ENCODE peak calls at places on chromosomes 1 and 21, in six cellular contexts. Z is left lung, O is HL-60, I is PC-9, L is fibroblast of lung, M is lower leg skin. K is an unnamed sample.

GRCh38 chr1:197775282-197776262 is at the start of gene DENND1B:
- DNase-seq in Z (peak), O (peak), I (peak), L (peak), M (peak), K (peak)

GRCh38 chr1:217881131-217881543 is 250.0 kb downstream of the SPATA17 start:
- DNase-seq in Z (no peak), O (no peak), I (no peak), L (peak), M (no peak), K (no peak)

GRCh38 chr1:208988811-208989222 is 594.7 kb upstream of the CAMK1G start:
- DNase-seq in Z (no peak), O (peak), I (no peak), L (peak), M (no peak), K (peak)

GRCh38 chr1:162757476-162757875 is 33.0 kb upstream of the HSD17B7 start:
- DNase-seq in Z (no peak), O (no peak), I (no peak), L (no peak), M (no peak), K (no peak)

GRCh38 chr1:43774359-43774758 is 67.0 kb downstream of the ST3GAL3 start:
- DNase-seq in Z (no peak), O (no peak), I (peak), L (peak), M (no peak), K (peak)

GRCh38 chr1:51942281-51942680 is 48.2 kb downstream of the RAB3B start:
- DNase-seq in Z (no peak), O (no peak), I (no peak), L (no peak), M (no peak), K (no peak)

GRCh38 chr1:163596541-163597258 is 274.9 kb downstream of the NUF2 start:
- DNase-seq in Z (no peak), O (no peak), I (no peak), L (no peak), M (no peak), K (peak)

GRCh38 chr1:198107041-198107440 is 49.8 kb upstream of the NEK7 start:
- DNase-seq in Z (no peak), O (no peak), I (no peak), L (no peak), M (no peak), K (peak)

GRCh38 chr1:210294991-210295773 is 33.5 kb upstream of the HHAT start:
- DNase-seq in Z (no peak), O (no peak), I (no peak), L (no peak), M (peak), K (peak)

GRCh38 chr1:43650306-43650941 is 475 bp downstream of the KDM4A start:
- DNase-seq in Z (peak), O (peak), I (peak), L (peak), M (peak), K (peak)

GRCh38 chr1:44345187-44345775 is 9.8 kb downstream of the ERI3 start:
- DNase-seq in Z (no peak), O (no peak), I (no peak), L (no peak), M (no peak), K (peak)

GRCh38 chr21:41763398-41763931 is 3.4 kb downstream of the RIPK4 start:
- DNase-seq in Z (no peak), O (no peak), I (peak), L (no peak), M (no peak), K (peak)

GRCh38 chr1:83787246-83787998 is 211.5 kb downstream of the TTLL7 start:
- DNase-seq in Z (no peak), O (no peak), I (no peak), L (no peak), M (no peak), K (no peak)

GRCh38 chr1:77388655-77389054 is 106.8 kb downstream of the AK5 start:
- DNase-seq in Z (no peak), O (no peak), I (no peak), L (peak), M (no peak), K (no peak)

GRCh38 chr1:89724369-89725015 is 91.6 kb downstream of the LRRC8C start:
- DNase-seq in Z (no peak), O (peak), I (no peak), L (no peak), M (no peak), K (peak)

GRCh38 chr1:228004887-228005462 is 1.8 kb upstream of the WNT3A start:
- DNase-seq in Z (no peak), O (no peak), I (no peak), L (no peak), M (peak), K (no peak)

DNA sequence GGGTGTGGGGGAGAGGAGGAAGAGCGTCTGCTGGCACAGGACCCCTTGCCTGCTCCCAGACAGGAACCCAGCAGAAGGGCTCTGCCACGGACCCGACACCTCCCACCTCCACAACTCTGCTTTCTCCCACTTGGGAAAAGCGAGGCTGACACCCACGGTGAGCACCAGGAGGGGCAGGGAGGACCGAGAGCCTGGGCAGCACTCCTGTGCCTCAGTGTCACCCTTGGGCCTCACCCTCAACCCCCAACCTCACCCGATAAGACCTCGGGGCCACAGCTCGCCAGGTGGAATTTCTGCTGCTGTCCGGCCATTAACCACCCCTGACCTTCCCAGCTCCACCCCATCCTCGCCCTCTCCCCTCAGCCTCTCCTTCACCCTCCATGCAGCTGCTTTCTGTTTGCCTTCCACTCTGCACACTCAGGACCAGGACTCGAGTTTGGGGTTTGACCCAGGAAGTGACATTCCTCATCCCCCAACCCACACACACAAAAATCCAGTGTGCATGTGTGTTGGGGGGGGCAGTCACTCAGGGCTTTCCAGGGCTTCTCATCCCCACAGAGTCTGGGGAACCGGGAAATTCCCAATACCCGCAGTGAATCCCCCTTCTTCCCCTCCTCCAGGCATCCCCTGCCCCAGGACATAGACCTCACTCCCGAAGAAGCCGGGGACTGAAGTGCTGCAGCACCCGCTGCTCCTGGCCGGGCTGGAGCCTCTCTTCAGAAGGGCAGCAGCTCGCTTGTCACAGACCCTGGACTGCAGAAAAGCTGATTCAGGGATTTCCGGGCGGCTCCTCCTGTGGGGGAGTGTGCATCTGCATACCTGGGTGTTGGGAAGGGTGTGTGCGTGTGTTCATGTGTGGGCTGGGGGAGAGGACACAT is 65.8 kb downstream of the SYT2 start:
- DNase-seq in Z (no peak), O (no peak), I (no peak), L (no peak), M (no peak), K (no peak)
- H3K4me3 ChIP-seq in Z (no peak), O (no peak), I (no peak), L (no peak), M (no peak), K (no peak)

DNA sequence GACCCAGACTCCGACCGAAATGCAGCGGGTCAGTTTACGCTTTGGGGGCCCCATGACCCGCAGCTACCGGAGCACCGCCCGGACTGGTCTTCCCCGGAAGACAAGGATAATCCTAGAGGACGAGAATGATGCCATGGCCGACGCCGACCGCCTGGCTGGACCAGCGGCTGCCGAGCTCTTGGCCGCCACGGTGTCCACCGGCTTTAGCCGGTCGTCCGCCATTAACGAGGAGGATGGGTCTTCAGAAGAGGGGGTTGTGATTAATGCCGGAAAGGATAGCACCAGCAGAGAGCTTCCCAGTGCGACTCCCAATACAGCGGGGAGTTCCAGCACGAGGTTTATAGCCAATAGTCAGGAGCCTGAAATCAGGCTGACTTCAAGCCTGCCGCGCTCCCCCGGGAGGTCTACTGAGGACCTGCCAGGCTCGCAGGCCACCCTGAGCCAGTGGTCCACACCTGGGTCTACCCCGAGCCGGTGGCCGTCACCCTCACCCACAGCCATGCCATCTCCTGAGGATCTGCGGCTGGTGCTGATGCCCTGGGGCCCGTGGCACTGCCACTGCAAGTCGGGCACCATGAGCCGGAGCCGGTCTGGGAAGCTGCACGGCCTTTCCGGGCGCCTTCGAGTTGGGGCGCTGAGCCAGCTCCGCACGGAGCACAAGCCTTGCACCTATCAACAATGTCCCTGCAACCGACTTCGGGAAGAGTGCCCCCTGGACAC is 534 bp downstream of the C1orf56 start:
- DNase-seq in Z (peak), O (peak), I (peak), L (peak), M (peak), K (peak)
- TF ChIP-seq CTCF in Z (peak), O (peak), I (no peak), L (peak), M (no peak), K (peak)

GRCh38 chr1:53654216-53655210 is 84.5 kb downstream of the GLIS1 start:
- DNase-seq in Z (no peak), O (no peak), I (no peak), L (peak), M (no peak), K (no peak)
- H3K4me3 ChIP-seq in Z (no peak), O (no peak), I (no peak), L (no peak), M (no peak), K (no peak)

DNA sequence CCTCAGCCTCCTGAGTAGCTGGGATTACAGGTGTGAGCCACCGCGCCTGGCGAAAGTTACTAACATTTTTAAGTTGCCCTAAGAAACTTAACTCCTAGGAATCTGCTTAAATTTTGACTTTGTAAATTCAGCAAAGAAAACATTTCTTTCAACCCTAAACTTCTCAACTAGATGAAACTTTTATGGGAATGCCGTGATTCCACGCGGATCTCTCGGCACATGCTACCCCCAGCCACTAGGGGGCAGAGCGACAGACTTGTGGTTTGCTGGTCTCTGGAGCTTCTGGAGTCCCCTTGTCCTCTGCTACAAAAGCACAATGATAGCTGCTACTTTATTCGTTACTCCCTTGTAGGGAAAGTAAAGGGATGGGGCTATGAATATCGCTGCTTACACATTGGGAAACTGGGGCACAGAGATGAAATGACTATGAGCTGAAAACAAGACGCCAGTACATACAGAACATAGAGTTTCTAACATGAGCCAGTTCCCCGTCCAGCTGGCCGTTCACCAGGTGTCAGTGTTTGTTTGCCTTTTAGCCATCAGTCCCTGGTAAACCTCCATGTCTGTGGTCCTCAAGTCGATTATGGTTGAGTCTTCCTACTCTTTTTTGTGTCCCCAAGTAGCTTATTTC is 114.7 kb downstream of the PBX1 start:
- DNase-seq in Z (no peak), O (no peak), I (no peak), L (no peak), M (no peak), K (no peak)
- TF ChIP-seq CTCF in Z (peak), O (peak), I (peak), L (peak), M (no peak), K (peak)

GRCh38 chr21:31728952-31729351 is 3.0 kb downstream of the SCAF4 start:
- DNase-seq in Z (no peak), O (no peak), I (no peak), L (no peak), M (no peak), K (no peak)
- H3K4me3 ChIP-seq in Z (no peak), O (no peak), I (no peak), L (peak), M (no peak), K (no peak)

GRCh38 chr1:17922833-17923232 is 167.7 kb downstream of the ACTL8 start:
- DNase-seq in Z (no peak), O (peak), I (no peak), L (peak), M (peak), K (no peak)
- TF ChIP-seq CTCF in Z (no peak), O (peak), I (peak), L (peak), M (no peak), K (no peak)

GRCh38 chr1:7684861-7685635 is 86.0 kb upstream of the VAMP3 start:
- DNase-seq in Z (peak), O (no peak), I (no peak), L (no peak), M (no peak), K (no peak)

GRCh38 chr1:7690076-7690475 is 81.0 kb upstream of the VAMP3 start:
- DNase-seq in Z (peak), O (no peak), I (no peak), L (no peak), M (no peak), K (no peak)

GRCh38 chr1:7686301-7686850 is 84.7 kb upstream of the VAMP3 start:
- DNase-seq in Z (peak), O (no peak), I (no peak), L (no peak), M (no peak), K (no peak)

GRCh38 chr1:7688659-7689058 is 82.4 kb upstream of the VAMP3 start:
- DNase-seq in Z (no peak), O (no peak), I (no peak), L (no peak), M (no peak), K (no peak)

GRCh38 chr1:7687411-7687810 is 83.7 kb upstream of the VAMP3 start:
- DNase-seq in Z (peak), O (no peak), I (no peak), L (no peak), M (no peak), K (no peak)
- H3K4me3 ChIP-seq in Z (no peak), O (no peak), I (no peak), L (no peak), M (no peak), K (no peak)

DNA sequence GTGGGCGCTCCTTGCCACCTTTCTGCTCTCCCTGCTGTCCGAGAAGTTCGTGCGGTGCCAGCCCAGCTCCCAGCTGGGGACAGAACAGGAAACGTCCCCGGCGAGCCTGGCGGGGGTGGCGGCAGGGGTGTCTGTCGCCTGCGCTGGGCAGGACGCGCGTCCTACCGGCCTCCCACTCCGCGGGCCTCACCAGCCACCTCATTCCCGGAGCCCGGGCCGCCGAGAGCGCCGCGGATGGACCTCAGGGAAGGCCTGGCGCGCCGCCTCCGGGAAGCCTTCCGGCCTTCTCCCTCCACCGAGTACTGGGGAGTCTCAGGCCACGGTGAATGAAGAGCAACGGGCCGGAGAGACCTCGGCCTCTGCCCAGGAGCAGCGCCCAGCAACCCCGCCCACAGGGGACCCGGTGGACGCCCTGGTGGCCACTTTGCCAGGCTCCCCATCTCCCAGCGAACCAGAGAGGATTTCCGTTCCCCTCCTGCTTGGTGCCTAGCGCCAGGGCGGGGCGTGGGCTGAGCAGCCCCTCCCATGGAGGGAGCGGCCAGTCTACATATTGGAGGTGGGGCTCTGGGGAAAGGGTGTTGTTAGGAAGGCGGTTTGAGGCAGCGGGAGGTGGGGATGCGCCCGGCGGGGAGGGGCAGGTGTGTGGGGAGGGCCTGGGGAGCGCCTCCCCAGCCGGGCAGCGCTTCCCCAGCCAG is 9.5 kb upstream of the TNFRSF14 start:
- DNase-seq in Z (peak), O (peak), I (peak), L (peak), M (peak), K (peak)
- TF ChIP-seq CTCF in Z (no peak), O (no peak), I (no peak), L (no peak), M (no peak), K (no peak)

K was measured in epithelial cell of esophagus.